ENCODE peak calls at places on chromosomes 2 and 18, in ten cellular contexts. B, X, W, M, T, N, E, S, Q and F are unnamed samples.

GRCh38 chr18:61980355-61980754 is 87.5 kb upstream of the RNF152 start:
- DNase-seq in B (no peak), X (no peak), W (no peak), M (no peak), T (no peak), N (no peak), E (no peak), S (no peak), Q (no peak), F (no peak)

GRCh38 chr2:219417374-219417773 is 803 bp upstream of the DES start:
- DNase-seq in B (no peak), X (no peak), W (no peak), M (no peak), T (no peak), N (no peak), E (no peak), S (no peak), Q (no peak), F (no peak)

GRCh38 chr18:56323673-56324072 is 314.7 kb downstream of the TXNL1 start:
- DNase-seq in B (no peak), X (no peak), W (no peak), M (no peak), T (no peak), N (no peak), E (no peak), S (no peak), Q (no peak), F (no peak)

GRCh38 chr2:225462945-225463344 is 63.4 kb downstream of the NYAP2 start:
- DNase-seq in B (no peak), X (no peak), W (no peak), M (no peak), T (no peak), N (no peak), E (no peak), S (no peak), Q (no peak), F (no peak)

GRCh38 chr2:234249006-234249405 is 198.5 kb downstream of the SPP2 start:
- DNase-seq in B (no peak), X (no peak), W (no peak), M (no peak), T (no peak), N (no peak), E (no peak), S (peak; percentile 34), Q (no peak), F (no peak)

GRCh38 chr18:9237982-9238381 is 96.6 kb upstream of the TWSG1 start:
- DNase-seq in B (no peak), X (no peak), W (no peak), M (no peak), T (no peak), N (no peak), E (no peak), S (no peak), Q (no peak), F (no peak)

GRCh38 chr2:222450021-222450420 is 25.7 kb downstream of the SGPP2 start:
- DNase-seq in B (no peak), X (no peak), W (no peak), M (no peak), T (no peak), N (no peak), E (no peak), S (no peak), Q (no peak), F (no peak)

GRCh38 chr2:225091336-225091735 is 49.1 kb upstream of the DOCK10 start:
- DNase-seq in B (no peak), X (no peak), W (no peak), M (no peak), T (peak; percentile 49), N (no peak), E (no peak), S (peak; percentile 85), Q (no peak), F (no peak)

GRCh38 chr2:28318462-28319117 is 74.1 kb upstream of the FOSL2 start:
- DNase-seq in B (no peak), X (no peak), W (no peak), M (no peak), T (no peak), N (no peak), E (no peak), S (no peak), Q (no peak), F (no peak)

GRCh38 chr2:64626963-64627760 is 26.6 kb downstream of the SERTAD2 start:
- DNase-seq in B (peak; percentile 24), X (no peak), W (peak; percentile 35), M (no peak), T (no peak), N (no peak), E (no peak), S (no peak), Q (no peak), F (no peak)

GRCh38 chr2:167509585-167509984 is 621.3 kb downstream of the XIRP2 start:
- DNase-seq in B (peak; percentile 55), X (no peak), W (no peak), M (no peak), T (no peak), N (no peak), E (peak; percentile 35), S (peak; percentile 72), Q (no peak), F (no peak)